ENCODE peak calls at places on chromosome 9, in eight cellular contexts. H, U, Y, L, M, N, W and G are unnamed samples.

GRCh38 chr9:136578915-136579637 is 33.2 kb upstream of the NOTCH1 start:
- DNase-seq in M (no peak), U (no peak), N (no peak), L (no peak), W (peak), H (no peak), Y (no peak), G (peak)

GRCh38 chr9:37444890-37445289 is 20.4 kb downstream of the ZBTB5 start:
- DNase-seq in W (no peak), M (no peak), N (no peak), L (no peak), U (no peak), H (no peak), Y (no peak), G (no peak)

GRCh38 chr9:1353291-1353690 is 303.1 kb downstream of the DMRT2 start:
- DNase-seq in H (no peak), N (no peak), L (no peak), W (no peak), M (no peak), Y (no peak), U (no peak), G (no peak)

GRCh38 chr9:132224645-132225044 is 62.8 kb downstream of the NTNG2 start:
- DNase-seq in N (no peak), H (no peak), L (no peak), W (no peak), Y (no peak), M (no peak), U (no peak), G (no peak)

GRCh38 chr9:87878930-87879603 is 3.6 kb upstream of the SPATA31E1 start:
- DNase-seq in H (peak), Y (no peak), M (no peak), W (no peak), N (no peak), L (no peak), U (no peak), G (peak)

GRCh38 chr9:114178756-114179450 is 23.6 kb downstream of the COL27A1 start:
- DNase-seq in N (no peak), H (no peak), Y (no peak), U (no peak), L (peak), W (no peak), M (no peak), G (no peak)

GRCh38 chr9:86600291-86600690 is 246.1 kb upstream of the TUT7 start:
- DNase-seq in M (no peak), H (peak), U (no peak), L (no peak), Y (no peak), W (no peak), N (no peak), G (no peak)

GRCh38 chr9:92590386-92590785 is 54.6 kb upstream of the ECM2 start:
- DNase-seq in H (peak), L (peak), U (no peak), W (no peak), M (no peak), Y (no peak), N (no peak), G (no peak)

GRCh38 chr9:120490888-120491595 is 88.9 kb downstream of the CDK5RAP2 start:
- DNase-seq in Y (no peak), M (no peak), U (no peak), W (no peak), N (no peak), L (no peak), H (peak), G (no peak)

GRCh38 chr9:135612437-135612836 is 26.9 kb downstream of the GLT6D1 start:
- DNase-seq in H (no peak), L (no peak), N (no peak), Y (no peak), U (no peak), M (no peak), W (no peak), G (no peak)

GRCh38 chr9:128128836-128129590 is 1.5 kb upstream of the PTGES2 start:
- DNase-seq in W (no peak), N (no peak), U (no peak), L (no peak), Y (no peak), H (no peak), M (no peak), G (no peak)

GRCh38 chr9:3473402-3473801 is 52.4 kb downstream of the RFX3 start:
- DNase-seq in W (no peak), U (no peak), M (no peak), L (no peak), H (no peak), N (no peak), Y (no peak), G (no peak)

GRCh38 chr9:93899609-93900435 is 55.3 kb downstream of the BARX1 start:
- DNase-seq in W (no peak), U (no peak), L (peak), M (no peak), H (no peak), Y (no peak), N (no peak), G (no peak)

GRCh38 chr9:69107801-69108200 is 66.3 kb upstream of the TJP2 start:
- DNase-seq in U (no peak), L (no peak), M (no peak), N (no peak), H (no peak), W (no peak), Y (no peak), G (no peak)

GRCh38 chr9:2043881-2044462 is 28.8 kb downstream of the SMARCA2 start:
- DNase-seq in Y (no peak), L (no peak), H (no peak), N (no peak), M (no peak), U (no peak), W (no peak), G (no peak)

GRCh38 chr9:97934321-97935115 is 3.5 kb downstream of the HEMGN start:
- DNase-seq in N (no peak), L (no peak), Y (no peak), U (no peak), W (no peak), M (no peak), H (no peak), G (no peak)

GRCh38 chr9:128921881-128922763 is 1.3 kb downstream of the PHYHD1 start:
- DNase-seq in L (peak), U (no peak), M (peak), Y (no peak), W (peak), N (no peak), H (peak), G (peak)

GRCh38 chr9:106619211-106619610 is 243.8 kb upstream of the ZNF462 start:
- DNase-seq in L (no peak), N (no peak), H (peak), M (no peak), U (no peak), W (no peak), Y (no peak), G (no peak)

GRCh38 chr9:6194934-6195333 is 20.7 kb upstream of the IL33 start:
- DNase-seq in Y (no peak), W (no peak), H (peak), M (no peak), U (no peak), L (no peak), N (no peak), G (no peak)

GRCh38 chr9:4105183-4105582 is 194.7 kb downstream of the GLIS3 start:
- DNase-seq in N (no peak), W (no peak), U (no peak), Y (no peak), M (no peak), H (no peak), L (no peak), G (no peak)

GRCh38 chr9:33143241-33143642 is 23.9 kb downstream of the B4GALT1 start:
- DNase-seq in U (no peak), Y (no peak), L (peak), N (no peak), H (peak), M (no peak), W (no peak), G (peak)

GRCh38 chr9:89425024-89425805 is 72.7 kb downstream of the SEMA4D start:
- DNase-seq in M (no peak), L (no peak), H (peak), Y (no peak), N (no peak), W (no peak), U (no peak), G (no peak)

GRCh38 chr9:78575791-78576190 is 278.9 kb downstream of the PSAT1 start:
- DNase-seq in L (no peak), W (no peak), N (no peak), Y (no peak), M (no peak), H (no peak), U (no peak), G (no peak)

GRCh38 chr9:107707915-107708441 is 218.4 kb upstream of the KLF4 start:
- DNase-seq in H (peak), U (no peak), W (no peak), N (no peak), Y (no peak), L (peak), M (no peak), G (no peak)

GRCh38 chr9:98034593-98035546 is 21.7 kb upstream of the NANS start:
- DNase-seq in H (peak), M (peak), U (peak), W (peak), L (peak), N (peak), Y (no peak), G (peak)

GRCh38 chr9:36053971-36054370 is 17.3 kb downstream of the RECK start:
- DNase-seq in N (no peak), U (no peak), M (no peak), Y (no peak), H (peak), L (no peak), W (no peak), G (no peak)

GRCh38 chr9:111975709-111976108 is 79.1 kb downstream of the UGCG start:
- DNase-seq in N (no peak), Y (no peak), H (no peak), M (peak), U (no peak), L (peak), W (peak), G (no peak)

GRCh38 chr9:127209220-127209619 is 55.4 kb upstream of the GARNL3 start:
- DNase-seq in Y (no peak), W (no peak), U (no peak), N (no peak), H (no peak), L (no peak), M (no peak), G (no peak)